ENCODE peak calls at places on chromosomes 7 and 10, in four cellular contexts. One of them, this sample, is unnamed.

GRCh38 chr7:31724696-31725095 is 37.7 kb downstream of the PPP1R17 start:
- DNase-seq in neuronal stem cell: no peak
- DNase-seq in H9: no peak
- DNase-seq in trophoblast cell: no peak
- DNase-seq in this sample: no peak

GRCh38 chr10:123642697-123643096 is 23.5 kb upstream of the GPR26 start:
- DNase-seq in neuronal stem cell: no peak
- DNase-seq in trophoblast cell: no peak
- DNase-seq in H9: peak
- DNase-seq in this sample: peak

GRCh38 chr10:29736325-29737208 is 101.8 kb upstream of the SVIL start:
- DNase-seq in trophoblast cell: peak
- DNase-seq in neuronal stem cell: peak
- DNase-seq in H9: peak
- DNase-seq in this sample: no peak

GRCh38 chr10:88157981-88158465 is 294.6 kb downstream of the PTEN start:
- DNase-seq in trophoblast cell: no peak
- DNase-seq in neuronal stem cell: no peak
- DNase-seq in H9: no peak
- DNase-seq in this sample: no peak

GRCh38 chr7:36224916-36225858 is 72.1 kb downstream of the EEPD1 start:
- DNase-seq in H9: no peak
- DNase-seq in trophoblast cell: no peak
- DNase-seq in neuronal stem cell: no peak
- DNase-seq in this sample: no peak

GRCh38 chr7:101662447-101662998 is 33.4 kb upstream of the MYL10 start:
- DNase-seq in trophoblast cell: no peak
- DNase-seq in H9: no peak
- DNase-seq in neuronal stem cell: no peak
- DNase-seq in this sample: no peak

GRCh38 chr7:79789584-79790345 is 336.3 kb upstream of the MAGI2 start:
- DNase-seq in neuronal stem cell: no peak
- DNase-seq in trophoblast cell: peak
- DNase-seq in H9: no peak
- DNase-seq in this sample: no peak

GRCh38 chr10:129277080-129277479 is 190.0 kb upstream of the MGMT start:
- DNase-seq in H9: no peak
- DNase-seq in neuronal stem cell: no peak
- DNase-seq in trophoblast cell: no peak
- DNase-seq in this sample: no peak

GRCh38 chr10:24238527-24239247 is 29.7 kb downstream of the KIAA1217 start:
- DNase-seq in trophoblast cell: peak
- DNase-seq in H9: no peak
- DNase-seq in neuronal stem cell: no peak
- DNase-seq in this sample: no peak

GRCh38 chr10:31871266-31871887 is 57.3 kb downstream of the ARHGAP12 start:
- DNase-seq in trophoblast cell: no peak
- DNase-seq in neuronal stem cell: no peak
- DNase-seq in H9: no peak
- DNase-seq in this sample: no peak

GRCh38 chr7:137458399-137458798 is 114.9 kb upstream of the PTN start:
- DNase-seq in trophoblast cell: no peak
- DNase-seq in neuronal stem cell: no peak
- DNase-seq in H9: no peak
- DNase-seq in this sample: no peak

GRCh38 chr10:67239864-67240497 is 314.1 kb downstream of the LRRTM3 start:
- DNase-seq in H9: no peak
- DNase-seq in trophoblast cell: no peak
- DNase-seq in neuronal stem cell: no peak
- DNase-seq in this sample: no peak

GRCh38 chr7:25250386-25250785 is 22.1 kb upstream of the NPVF start:
- DNase-seq in trophoblast cell: no peak
- DNase-seq in H9: no peak
- DNase-seq in neuronal stem cell: no peak
- DNase-seq in this sample: no peak

GRCh38 chr10:51124852-51125251 is 50.6 kb downstream of the PRKG1 start:
- DNase-seq in neuronal stem cell: no peak
- DNase-seq in trophoblast cell: no peak
- DNase-seq in H9: no peak
- DNase-seq in this sample: no peak

GRCh38 chr7:18126274-18126673 is 98.6 kb upstream of the PRPS1L1 start:
- DNase-seq in neuronal stem cell: no peak
- DNase-seq in H9: no peak
- DNase-seq in trophoblast cell: no peak
- DNase-seq in this sample: no peak

GRCh38 chr10:6530211-6530840 is 49.8 kb downstream of the PRKCQ start:
- DNase-seq in neuronal stem cell: no peak
- DNase-seq in trophoblast cell: no peak
- DNase-seq in H9: no peak
- DNase-seq in this sample: no peak

GRCh38 chr7:779480-779879 is 52.4 kb upstream of the PRKAR1B start:
- DNase-seq in neuronal stem cell: no peak
- DNase-seq in trophoblast cell: no peak
- DNase-seq in H9: no peak
- DNase-seq in this sample: no peak

GRCh38 chr7:132709971-132710567 is 133.8 kb upstream of the PLXNA4 start:
- DNase-seq in trophoblast cell: peak
- DNase-seq in H9: no peak
- DNase-seq in neuronal stem cell: peak
- DNase-seq in this sample: no peak

GRCh38 chr10:24255907-24256306 is 47.0 kb downstream of the KIAA1217 start:
- DNase-seq in H9: no peak
- DNase-seq in neuronal stem cell: no peak
- DNase-seq in trophoblast cell: peak
- DNase-seq in this sample: no peak

GRCh38 chr7:5633161-5634106 is 148.0 kb downstream of the RNF216 start:
- DNase-seq in H9: peak
- DNase-seq in trophoblast cell: no peak
- DNase-seq in neuronal stem cell: no peak
- DNase-seq in this sample: no peak

GRCh38 chr7:103989200-103989784 is at the start of gene RELN:
- DNase-seq in neuronal stem cell: peak
- DNase-seq in trophoblast cell: peak
- DNase-seq in H9: peak
- DNase-seq in this sample: no peak

GRCh38 chr7:95544174-95544573 is 52.1 kb downstream of the PDK4 start:
- DNase-seq in H9: no peak
- DNase-seq in trophoblast cell: no peak
- DNase-seq in neuronal stem cell: no peak
- DNase-seq in this sample: no peak

GRCh38 chr7:95547356-95547755 is 49.0 kb downstream of the PDK4 start:
- DNase-seq in neuronal stem cell: no peak
- DNase-seq in trophoblast cell: no peak
- DNase-seq in H9: no peak
- DNase-seq in this sample: no peak

GRCh38 chr7:95546647-95547046 is 49.7 kb downstream of the PDK4 start:
- DNase-seq in trophoblast cell: no peak
- DNase-seq in H9: no peak
- DNase-seq in neuronal stem cell: no peak
- DNase-seq in this sample: no peak

GRCh38 chr7:95545007-95545615 is 51.2 kb downstream of the PDK4 start:
- DNase-seq in trophoblast cell: peak
- DNase-seq in H9: no peak
- DNase-seq in neuronal stem cell: no peak
- DNase-seq in this sample: no peak

DNA sequence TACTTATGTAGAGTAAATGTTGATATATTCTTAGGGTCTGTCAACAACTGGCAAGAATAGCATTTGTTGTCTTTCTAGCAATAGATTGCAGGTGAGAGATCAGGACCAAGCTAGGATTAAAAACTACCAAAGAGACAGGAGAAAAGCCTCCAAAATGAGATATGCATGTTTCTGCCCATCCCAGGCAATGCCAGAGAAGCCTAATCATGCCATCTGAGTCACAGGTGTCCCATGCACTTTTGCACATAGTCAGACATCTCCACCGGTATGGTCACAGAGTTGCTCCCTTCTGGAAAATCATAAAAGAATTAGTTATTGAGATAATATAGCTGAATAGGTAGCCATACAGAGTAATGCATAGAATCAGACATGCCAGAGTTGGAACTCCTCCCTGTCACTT is 50.6 kb downstream of the PDK4 start:
- DNase-seq in trophoblast cell: no peak
- DNase-seq in neuronal stem cell: no peak
- DNase-seq in H9: no peak
- DNase-seq in this sample: no peak
- H2AK5ac ChIP-seq in trophoblast cell: no peak
- H2AK5ac ChIP-seq in neuronal stem cell: no peak
- H2AK5ac ChIP-seq in H9: no peak
- H2AK5ac ChIP-seq in this sample: no peak

DNA sequence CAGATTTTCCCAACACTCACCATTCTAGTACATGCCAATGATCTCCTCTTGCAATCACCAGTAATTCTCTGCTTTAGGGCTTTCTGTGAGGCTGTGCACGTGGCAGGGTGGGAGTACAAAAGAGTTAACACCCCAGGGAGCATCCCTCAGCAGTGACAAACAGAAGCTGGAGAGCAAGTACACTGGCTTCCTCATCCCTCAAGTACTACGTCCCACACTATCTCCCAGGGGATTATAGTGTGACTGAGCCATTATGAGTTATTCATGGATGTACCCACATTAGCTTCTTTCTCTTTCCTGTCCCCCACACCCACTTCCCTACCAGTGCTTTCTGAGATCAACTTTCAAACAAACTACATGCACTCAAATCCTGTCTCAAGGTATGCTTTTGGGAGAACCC is 1216.5 kb upstream of the AUTS2 start:
- DNase-seq in neuronal stem cell: no peak
- DNase-seq in trophoblast cell: no peak
- DNase-seq in H9: no peak
- DNase-seq in this sample: no peak
- H2BK12ac ChIP-seq in neuronal stem cell: no peak
- H2BK12ac ChIP-seq in trophoblast cell: no peak
- H2BK12ac ChIP-seq in H9: no peak
- H2BK12ac ChIP-seq in this sample: no peak

DNA sequence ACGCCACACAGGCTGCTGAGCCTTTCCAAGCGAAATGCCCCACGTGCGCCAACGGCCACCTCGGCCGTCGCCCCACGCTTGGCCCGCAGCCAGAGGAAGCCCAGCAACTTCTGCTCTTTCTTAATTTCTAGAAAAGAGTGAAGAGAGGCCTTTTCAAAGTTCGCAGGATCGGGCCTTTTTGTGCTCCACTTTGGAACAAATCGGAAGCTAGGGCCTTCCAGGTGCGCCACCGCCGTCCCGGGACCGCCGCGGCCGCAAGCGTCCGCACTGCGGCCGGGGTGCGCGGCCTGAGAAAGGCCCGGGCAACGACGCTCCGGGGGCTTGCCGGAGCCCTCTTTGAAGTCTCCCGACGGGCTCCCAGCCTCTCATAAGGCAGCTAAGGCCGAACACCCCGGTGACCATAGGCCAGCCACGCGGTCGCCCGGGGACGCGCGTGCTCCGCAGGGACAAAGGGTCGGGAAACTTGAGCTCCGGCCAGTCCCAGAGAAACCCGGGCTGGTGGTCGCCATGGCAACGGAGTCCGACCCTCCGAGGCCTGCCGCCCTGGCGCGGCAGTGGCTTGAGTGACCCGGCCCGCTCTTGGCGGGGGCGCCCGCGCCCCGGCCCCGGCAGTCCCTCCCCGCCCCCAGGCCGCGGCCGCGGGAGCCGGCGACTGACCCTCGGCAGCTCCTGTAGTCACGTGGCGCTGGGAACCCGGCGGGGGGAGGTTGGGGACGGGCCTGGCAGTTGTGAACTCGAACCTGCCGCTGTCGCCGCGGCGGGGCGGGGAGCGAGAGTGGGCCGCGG is at the start of gene REPIN1:
- DNase-seq in trophoblast cell: peak
- DNase-seq in neuronal stem cell: peak
- DNase-seq in H9: peak
- DNase-seq in this sample: peak
- H2AK5ac ChIP-seq in trophoblast cell: peak
- H2AK5ac ChIP-seq in neuronal stem cell: peak
- H2AK5ac ChIP-seq in H9: no peak
- H2AK5ac ChIP-seq in this sample: peak

GRCh38 chr10:100888957-100889356 is 23.8 kb upstream of the SLF2 start:
- DNase-seq in neuronal stem cell: no peak
- DNase-seq in H9: peak
- DNase-seq in trophoblast cell: peak
- DNase-seq in this sample: no peak

GRCh38 chr10:100890696-100891271 is 22.0 kb upstream of the SLF2 start:
- DNase-seq in trophoblast cell: peak
- DNase-seq in H9: no peak
- DNase-seq in neuronal stem cell: no peak
- DNase-seq in this sample: no peak

GRCh38 chr10:100890141-100890695 is 22.5 kb upstream of the SLF2 start:
- DNase-seq in H9: peak
- DNase-seq in trophoblast cell: no peak
- DNase-seq in neuronal stem cell: no peak
- DNase-seq in this sample: no peak

GRCh38 chr10:100887761-100888296 is 24.9 kb upstream of the SLF2 start:
- DNase-seq in neuronal stem cell: no peak
- DNase-seq in H9: peak
- DNase-seq in trophoblast cell: peak
- DNase-seq in this sample: no peak

DNA sequence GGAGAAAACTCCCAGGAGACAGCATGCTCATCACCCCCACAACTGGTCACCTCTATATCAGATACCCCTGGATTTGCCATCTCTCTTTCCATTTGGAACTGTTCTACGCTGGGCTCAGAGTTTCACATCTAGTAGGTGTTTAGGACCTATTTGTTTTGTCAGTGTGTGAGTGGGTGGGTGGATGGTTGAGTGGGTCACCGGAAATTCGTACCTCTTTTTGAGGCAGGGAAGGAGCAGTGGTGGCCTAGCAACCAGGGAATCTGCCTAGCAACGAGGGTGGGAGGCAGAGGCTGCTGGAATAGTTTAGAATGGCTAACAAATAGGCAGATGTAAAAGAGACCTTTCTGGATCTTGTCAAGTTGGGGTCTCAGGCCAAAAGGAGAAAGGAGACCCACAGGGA is 23.2 kb upstream of the SLF2 start:
- DNase-seq in trophoblast cell: no peak
- DNase-seq in H9: peak
- DNase-seq in neuronal stem cell: no peak
- DNase-seq in this sample: peak
- H2BK12ac ChIP-seq in trophoblast cell: no peak
- H2BK12ac ChIP-seq in H9: no peak
- H2BK12ac ChIP-seq in neuronal stem cell: no peak
- H2BK12ac ChIP-seq in this sample: no peak

GRCh38 chr7:76074972-76075370 is 27.1 kb downstream of the MDH2 start:
- DNase-seq in neuronal stem cell: no peak
- DNase-seq in trophoblast cell: no peak
- DNase-seq in H9: no peak
- DNase-seq in this sample: no peak

GRCh38 chr7:76074306-76074971 is 26.5 kb downstream of the MDH2 start:
- DNase-seq in H9: no peak
- DNase-seq in neuronal stem cell: no peak
- DNase-seq in trophoblast cell: no peak
- DNase-seq in this sample: no peak

GRCh38 chr7:76071316-76072242 is 23.7 kb downstream of the MDH2 start:
- DNase-seq in trophoblast cell: no peak
- DNase-seq in neuronal stem cell: no peak
- DNase-seq in H9: peak
- DNase-seq in this sample: peak

GRCh38 chr7:76073335-76073990 is 25.6 kb downstream of the MDH2 start:
- DNase-seq in trophoblast cell: no peak
- DNase-seq in neuronal stem cell: no peak
- DNase-seq in H9: peak
- DNase-seq in this sample: peak

GRCh38 chr7:76072243-76073148 is 24.6 kb downstream of the MDH2 start:
- DNase-seq in H9: peak
- DNase-seq in neuronal stem cell: no peak
- DNase-seq in trophoblast cell: no peak
- DNase-seq in this sample: no peak
- H2AK5ac ChIP-seq in H9: no peak
- H2AK5ac ChIP-seq in neuronal stem cell: peak
- H2AK5ac ChIP-seq in trophoblast cell: peak
- H2AK5ac ChIP-seq in this sample: no peak